ENCODE peak calls at places on chromosomes 4 and X, in four cellular contexts. One of them, this sample, is unnamed.

GRCh38 chr4:3287972-3288570 is 4.8 kb upstream of the RGS12 start:
- DNase-seq in colonic mucosa: peak
- DNase-seq in SK-N-SH: no peak
- DNase-seq in mammary epithelial cell: no peak
- DNase-seq in this sample: no peak

GRCh38 chrX:1542994-1543725 is 6.2 kb upstream of the P2RY8 start:
- DNase-seq in colonic mucosa: no peak
- DNase-seq in SK-N-SH: no peak
- DNase-seq in mammary epithelial cell: no peak
- DNase-seq in this sample: no peak

GRCh38 chrX:41452565-41452964 is 5.4 kb downstream of the NYX start:
- DNase-seq in colonic mucosa: no peak
- DNase-seq in SK-N-SH: no peak
- DNase-seq in mammary epithelial cell: no peak
- DNase-seq in this sample: no peak

GRCh38 chr4:65646136-65646535 is 24.2 kb downstream of the EPHA5 start:
- DNase-seq in colonic mucosa: no peak
- DNase-seq in SK-N-SH: no peak
- DNase-seq in mammary epithelial cell: no peak
- DNase-seq in this sample: no peak

GRCh38 chr4:4388418-4388817 is 1.5 kb downstream of the NSG1 start:
- DNase-seq in colonic mucosa: no peak
- DNase-seq in SK-N-SH: no peak
- DNase-seq in mammary epithelial cell: no peak
- DNase-seq in this sample: no peak

GRCh38 chrX:20374866-20375530 is 108.3 kb upstream of the RPS6KA3 start:
- DNase-seq in colonic mucosa: no peak
- DNase-seq in SK-N-SH: no peak
- DNase-seq in mammary epithelial cell: no peak
- DNase-seq in this sample: no peak

GRCh38 chrX:32597777-32598176 is 613.6 kb downstream of the DMD start:
- DNase-seq in colonic mucosa: no peak
- DNase-seq in SK-N-SH: no peak
- DNase-seq in mammary epithelial cell: no peak
- DNase-seq in this sample: no peak

GRCh38 chr4:100722866-100723459 is 205.1 kb upstream of the EMCN start:
- DNase-seq in colonic mucosa: no peak
- DNase-seq in SK-N-SH: no peak
- DNase-seq in mammary epithelial cell: no peak
- DNase-seq in this sample: no peak

GRCh38 chrX:47518105-47518504 is 35.1 kb upstream of the ZNF41 start:
- DNase-seq in colonic mucosa: no peak
- DNase-seq in SK-N-SH: no peak
- DNase-seq in mammary epithelial cell: no peak
- DNase-seq in this sample: no peak

GRCh38 chrX:47514553-47515235 is 31.7 kb upstream of the ZNF41 start:
- DNase-seq in colonic mucosa: no peak
- DNase-seq in SK-N-SH: no peak
- DNase-seq in mammary epithelial cell: peak
- DNase-seq in this sample: no peak

GRCh38 chrX:47515941-47516649 is 33.1 kb upstream of the ZNF41 start:
- DNase-seq in colonic mucosa: no peak
- DNase-seq in SK-N-SH: no peak
- DNase-seq in mammary epithelial cell: peak
- DNase-seq in this sample: no peak

DNA sequence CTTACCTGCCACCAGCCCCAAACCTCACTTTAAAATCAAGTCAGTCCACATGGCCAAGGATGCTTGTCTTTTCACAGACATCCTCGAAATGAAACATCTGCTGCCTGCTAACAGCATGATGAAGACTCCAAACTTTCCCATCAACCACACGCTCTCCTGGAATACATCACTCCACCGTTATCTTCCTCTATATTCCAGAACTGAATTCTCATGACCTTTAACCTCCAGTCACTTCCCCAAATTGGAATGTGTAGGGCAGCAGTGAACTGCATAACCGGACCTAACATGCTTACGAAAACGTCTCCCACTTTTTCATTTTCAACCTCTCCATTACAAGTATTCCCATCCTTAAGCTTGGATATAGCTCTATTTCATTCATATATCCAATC is 30.7 kb upstream of the ZNF41 start:
- DNase-seq in colonic mucosa: no peak
- DNase-seq in SK-N-SH: no peak
- DNase-seq in mammary epithelial cell: no peak
- DNase-seq in this sample: no peak
- H3K9ac ChIP-seq in colonic mucosa: no peak
- H3K9ac ChIP-seq in SK-N-SH: no peak
- H3K9ac ChIP-seq in mammary epithelial cell: no peak
- H3K9ac ChIP-seq in this sample: no peak

GRCh38 chr4:80139668-80140067 is 57.6 kb upstream of the PRDM8 start:
- DNase-seq in colonic mucosa: no peak
- DNase-seq in SK-N-SH: no peak
- DNase-seq in mammary epithelial cell: no peak
- DNase-seq in this sample: no peak
- H3K9ac ChIP-seq in colonic mucosa: no peak
- H3K9ac ChIP-seq in SK-N-SH: no peak
- H3K9ac ChIP-seq in mammary epithelial cell: no peak
- H3K9ac ChIP-seq in this sample: no peak

GRCh38 chr4:38673109-38673978 is 9.3 kb downstream of the KLF3 start:
- DNase-seq in colonic mucosa: peak
- DNase-seq in SK-N-SH: peak
- DNase-seq in mammary epithelial cell: peak
- DNase-seq in this sample: no peak
- H3K9ac ChIP-seq in colonic mucosa: peak
- H3K9ac ChIP-seq in SK-N-SH: no peak
- H3K9ac ChIP-seq in mammary epithelial cell: peak
- H3K9ac ChIP-seq in this sample: no peak

GRCh38 chr4:102404551-102404969 is 59.3 kb upstream of the SLC39A8 start:
- DNase-seq in colonic mucosa: no peak
- DNase-seq in SK-N-SH: no peak
- DNase-seq in mammary epithelial cell: no peak
- DNase-seq in this sample: peak
- H3K9ac ChIP-seq in colonic mucosa: no peak
- H3K9ac ChIP-seq in SK-N-SH: no peak
- H3K9ac ChIP-seq in mammary epithelial cell: no peak
- H3K9ac ChIP-seq in this sample: no peak

This sample was measured in neural progenitor cell.